ENCODE peak calls at places on chromosome 16, in eight cellular contexts. J is activated naive CD4-positive, alpha-beta T cell treated with Interleukin-2 at 50 U/mL for 16 hours; X is HT-29; T is adrenal gland; H is IMR-90; D is uterus; E is HEK293T; Q is T-cell. I is an unnamed sample.

GRCh38 chr16:55559233-55559632 is 7.3 kb upstream of the CAPNS2 start:
- DNase-seq in T (no peak), H (peak), X (no peak), D (no peak), Q (no peak), E (no peak), J (no peak), I (no peak)

GRCh38 chr16:1688807-1689560 is 10.9 kb downstream of the JPT2 start:
- DNase-seq in J (no peak), T (no peak), H (no peak), X (peak), Q (no peak), D (no peak), E (no peak), I (peak)

GRCh38 chr16:6148361-6148760 is 1050.8 kb upstream of the EEF2KMT start:
- DNase-seq in J (no peak), X (no peak), H (no peak), Q (no peak), D (no peak), E (no peak), T (no peak), I (no peak)

GRCh38 chr16:27792486-27793275 is 242.7 kb downstream of the KATNIP start:
- DNase-seq in H (no peak), T (no peak), J (no peak), E (no peak), X (no peak), Q (no peak), D (no peak), I (no peak)

GRCh38 chr16:14514967-14515366 is 115.1 kb downstream of the PARN start:
- DNase-seq in Q (no peak), D (no peak), T (no peak), X (no peak), E (no peak), H (no peak), J (no peak), I (no peak)

GRCh38 chr16:83996481-83997252 is 28.6 kb downstream of the NECAB2 start:
- DNase-seq in X (no peak), H (no peak), J (no peak), D (no peak), E (peak), T (no peak), Q (no peak), I (no peak)

GRCh38 chr16:84284168-84284722 is 10.4 kb upstream of the WFDC1 start:
- DNase-seq in H (no peak), J (no peak), T (peak), Q (no peak), E (no peak), X (no peak), D (peak), I (peak)

GRCh38 chr16:27498916-27499658 is 50.6 kb downstream of the GTF3C1 start:
- DNase-seq in Q (no peak), H (no peak), J (no peak), X (no peak), E (no peak), D (no peak), T (no peak), I (no peak)

GRCh38 chr16:81485824-81486554 is 41.4 kb downstream of the CMIP start:
- DNase-seq in H (no peak), D (no peak), J (no peak), Q (no peak), T (peak), E (no peak), X (no peak), I (no peak)

GRCh38 chr16:88681709-88682451 is 4.4 kb downstream of the SNAI3 start:
- DNase-seq in T (no peak), E (no peak), Q (peak), J (peak), D (no peak), X (no peak), H (peak), I (no peak)

GRCh38 chr16:4535627-4536108 is 2.9 kb downstream of the CDIP1 start:
- DNase-seq in Q (no peak), J (peak), E (no peak), X (no peak), H (no peak), T (no peak), D (no peak), I (no peak)

GRCh38 chr16:23316232-23316631 is 14.1 kb downstream of the SCNN1B start:
- DNase-seq in H (no peak), E (no peak), J (no peak), X (no peak), T (no peak), D (no peak), Q (no peak), I (no peak)

GRCh38 chr16:81259916-81260315 is 21.4 kb downstream of the BCO1 start:
- DNase-seq in J (no peak), D (no peak), T (no peak), Q (no peak), E (no peak), H (no peak), X (no peak), I (no peak)

GRCh38 chr16:56360117-56361008 is 65.0 kb downstream of the AMFR start:
- DNase-seq in E (no peak), H (no peak), T (peak), J (peak), X (no peak), Q (no peak), D (no peak), I (no peak)

GRCh38 chr16:49876716-49877129 is 20.8 kb upstream of the ZNF423 start:
- DNase-seq in E (peak), Q (no peak), D (peak), H (no peak), T (peak), X (peak), J (peak), I (no peak)

GRCh38 chr16:73068546-73069401 is 20.8 kb upstream of the ZFHX3 start:
- DNase-seq in H (peak), T (peak), X (peak), J (no peak), Q (no peak), E (peak), D (peak), I (no peak)

GRCh38 chr16:54633943-54634362 is 296.7 kb upstream of the IRX5 start:
- DNase-seq in X (peak), E (peak), D (no peak), H (no peak), Q (no peak), T (peak), J (no peak), I (no peak)

GRCh38 chr16:74563828-74564263 is 43.1 kb downstream of the GLG1 start:
- DNase-seq in T (peak), J (peak), H (peak), E (no peak), Q (no peak), X (no peak), D (no peak), I (no peak)

GRCh38 chr16:89956511-89957213 is 8.1 kb downstream of the DEF8 start:
- DNase-seq in T (no peak), H (no peak), X (no peak), D (no peak), Q (no peak), E (no peak), J (no peak), I (no peak)

GRCh38 chr16:23104032-23104955 is 45.0 kb downstream of the USP31 start:
- DNase-seq in D (no peak), Q (no peak), T (no peak), X (peak), H (no peak), E (no peak), J (no peak), I (no peak)

GRCh38 chr16:8581923-8582580 is 8.3 kb downstream of the TMEM114 start:
- DNase-seq in Q (no peak), X (no peak), H (no peak), J (no peak), T (no peak), E (no peak), D (no peak), I (no peak)

GRCh38 chr16:78576941-78577340 is 477.5 kb downstream of the WWOX start:
- DNase-seq in E (no peak), X (no peak), H (no peak), J (no peak), D (no peak), T (no peak), Q (no peak), I (no peak)

GRCh38 chr16:3131755-3132377 is 3.0 kb upstream of the ZNF213 start:
- DNase-seq in X (peak), D (no peak), H (peak), J (peak), Q (no peak), E (peak), T (peak), I (peak)

GRCh38 chr16:68526782-68527145 is 12.3 kb upstream of the ZFP90 start:
- DNase-seq in X (no peak), Q (no peak), E (no peak), H (no peak), D (no peak), J (no peak), T (no peak), I (no peak)

GRCh38 chr16:1903845-1904820 is 14.1 kb downstream of the HS3ST6 start:
- DNase-seq in H (no peak), X (no peak), E (no peak), D (no peak), Q (no peak), T (no peak), J (no peak), I (no peak)

GRCh38 chr16:29698484-29699323 is 19.7 kb downstream of the QPRT start:
- DNase-seq in T (no peak), J (no peak), Q (no peak), E (no peak), D (no peak), X (no peak), H (no peak), I (no peak)

GRCh38 chr16:48123104-48123788 is 32.5 kb downstream of the ABCC12 start:
- DNase-seq in D (no peak), X (peak), Q (no peak), E (no peak), J (peak), H (peak), T (peak), I (peak)

GRCh38 chr16:10827691-10828341 is 9.2 kb upstream of the TVP23A start:
- DNase-seq in J (no peak), T (peak), Q (no peak), H (peak), D (peak), X (no peak), E (no peak), I (no peak)

GRCh38 chr16:50523710-50524109 is 24.5 kb upstream of the NKD1 start:
- DNase-seq in E (no peak), D (no peak), T (peak), X (no peak), Q (no peak), H (no peak), J (no peak), I (no peak)

GRCh38 chr16:3193221-3194212 is 5.5 kb downstream of the OR1F1 start:
- DNase-seq in T (no peak), Q (no peak), E (no peak), D (no peak), X (no peak), H (no peak), J (no peak), I (no peak)

GRCh38 chr16:78727536-78727935 is 628.1 kb downstream of the WWOX start:
- DNase-seq in J (no peak), X (peak), H (no peak), T (no peak), D (no peak), E (peak), Q (no peak), I (peak)

GRCh38 chr16:19687279-19687678 is 30.7 kb downstream of the KNOP1 start:
- DNase-seq in D (no peak), J (no peak), H (no peak), T (no peak), X (no peak), Q (no peak), E (no peak), I (no peak)

GRCh38 chr16:50261707-50262235 is 4.6 kb upstream of the ADCY7 start:
- DNase-seq in X (no peak), Q (no peak), H (no peak), J (no peak), D (no peak), E (no peak), T (no peak), I (no peak)

GRCh38 chr16:29820271-29820701 is at the start of gene MVP:
- DNase-seq in H (peak), J (peak), D (peak), E (no peak), Q (no peak), T (peak), X (peak), I (peak)

GRCh38 chr16:87538160-87538559 is 45.3 kb upstream of the ZCCHC14 start:
- DNase-seq in T (no peak), Q (no peak), E (no peak), D (no peak), H (peak), J (no peak), X (no peak), I (no peak)

GRCh38 chr16:21260870-21261791 is 17.0 kb downstream of the CRYM start:
- DNase-seq in X (peak), H (peak), J (no peak), D (peak), E (no peak), T (peak), Q (no peak), I (peak)

GRCh38 chr16:7086842-7087616 is 245.6 kb upstream of the RBFOX1 start:
- DNase-seq in H (no peak), T (peak), J (no peak), X (peak), Q (no peak), E (peak), D (peak), I (peak)

GRCh38 chr16:67961551-67961957 is 6.9 kb downstream of the SLC12A4 start:
- DNase-seq in T (peak), H (no peak), D (no peak), Q (no peak), X (peak), E (no peak), J (no peak), I (peak)

GRCh38 chr16:19245326-19245925 is 40.1 kb upstream of the CLEC19A start:
- DNase-seq in E (no peak), J (no peak), T (no peak), H (no peak), Q (no peak), D (no peak), X (peak), I (no peak)

GRCh38 chr16:3774156-3774767 is 56.9 kb upstream of the TRAP1 start:
- DNase-seq in T (no peak), D (peak), H (peak), Q (no peak), E (no peak), J (no peak), X (no peak), I (no peak)

I was measured in SW480.